ENCODE peak calls at places on chromosomes 13 and 19, in nine cellular contexts. L is uterus, U is SK-N-SH, A is endodermal cell, G is Peyer's patch, M is pancreas, Q is lower leg skin, E is hepatocyte, V is neural crest cell. Z is an unnamed sample.

GRCh38 chr19:8336665-8337064 is 6.4 kb downstream of the KANK3 start:
- DNase-seq in G (no peak), L (no peak), M (no peak), V (no peak), Q (no peak), E (no peak), A (peak), U (no peak), Z (no peak)

GRCh38 chr19:46783670-46784069 is 4.7 kb downstream of the SLC1A5 start:
- DNase-seq in M (peak), U (no peak), Q (no peak), E (no peak), L (no peak), A (no peak), G (no peak), V (no peak), Z (no peak)

GRCh38 chr19:49165865-49166301 is 8.3 kb downstream of the TRPM4 start:
- DNase-seq in M (no peak), U (peak), G (no peak), A (peak), E (no peak), L (no peak), Q (no peak), V (no peak), Z (no peak)

GRCh38 chr13:20828540-20829364 is 55.0 kb upstream of the EEF1AKMT1 start:
- DNase-seq in L (peak), M (no peak), E (peak), Q (no peak), U (peak), V (peak), A (no peak), G (no peak), Z (no peak)

GRCh38 chr19:13098291-13099072 is 4.2 kb downstream of the LYL1 start:
- DNase-seq in E (no peak), U (no peak), M (no peak), L (peak), A (peak), V (no peak), G (peak), Q (no peak), Z (no peak)

GRCh38 chr13:60351816-60352215 is 45.2 kb upstream of the TDRD3 start:
- DNase-seq in E (no peak), Q (no peak), A (no peak), M (no peak), V (no peak), G (no peak), U (no peak), L (no peak), Z (no peak)

GRCh38 chr13:87123987-87124784 is 547.0 kb upstream of the SLITRK5 start:
- DNase-seq in Q (peak), V (no peak), A (peak), G (no peak), E (peak), U (no peak), L (no peak), M (no peak), Z (no peak)

GRCh38 chr13:44865722-44866484 is 123.4 kb downstream of the NUFIP1 start:
- DNase-seq in V (no peak), G (no peak), U (no peak), E (no peak), A (no peak), Q (no peak), M (no peak), L (peak), Z (no peak)

GRCh38 chr19:1633269-1633606 is 19.2 kb downstream of the TCF3 start:
- DNase-seq in A (no peak), U (no peak), V (no peak), E (no peak), M (no peak), L (no peak), Q (no peak), G (peak), Z (no peak)

GRCh38 chr13:99434258-99434788 is 66.9 kb upstream of the TM9SF2 start:
- DNase-seq in V (no peak), U (no peak), E (peak), Q (no peak), A (peak), M (no peak), G (peak), L (no peak), Z (no peak)

GRCh38 chr19:46861691-46862503 is 1.1 kb downstream of the ARHGAP35 start:
- DNase-seq in Q (no peak), E (no peak), G (peak), L (peak), U (no peak), V (no peak), A (peak), M (no peak), Z (no peak)

GRCh38 chr13:60662595-60662994 is 265.6 kb downstream of the TDRD3 start:
- DNase-seq in U (no peak), G (no peak), V (no peak), L (no peak), M (no peak), A (no peak), Q (no peak), E (no peak), Z (no peak)

GRCh38 chr13:98749501-98749900 is 3.0 kb downstream of the SLC15A1 start:
- DNase-seq in A (no peak), G (no peak), L (no peak), M (no peak), Q (no peak), E (no peak), V (no peak), U (no peak), Z (no peak)

GRCh38 chr13:49300716-49301589 is 53.2 kb downstream of the CDADC1 start:
- DNase-seq in U (peak), Q (no peak), L (peak), M (no peak), A (peak), G (peak), V (peak), E (peak), Z (peak)

GRCh38 chr13:24050292-24050711 is 110.2 kb upstream of the SPATA13 start:
- DNase-seq in A (no peak), G (no peak), E (no peak), V (no peak), Q (no peak), U (no peak), L (peak), M (peak), Z (peak)

GRCh38 chr19:35995655-35995993 is 636 bp downstream of the SDHAF1 start:
- DNase-seq in L (peak), G (peak), A (peak), E (peak), V (no peak), Q (no peak), U (peak), M (peak), Z (no peak)

GRCh38 chr13:29494520-29494919 is 101.0 kb downstream of the SLC7A1 start:
- DNase-seq in A (no peak), G (peak), V (no peak), Q (no peak), L (no peak), E (no peak), U (no peak), M (no peak), Z (no peak)

GRCh38 chr19:38663957-38664502 is 16.6 kb downstream of the ACTN4 start:
- DNase-seq in E (no peak), A (no peak), V (no peak), Q (no peak), M (peak), G (no peak), U (no peak), L (peak), Z (peak)

GRCh38 chr13:19791953-19792537 is 9.3 kb upstream of the PSPC1 start:
- DNase-seq in M (no peak), A (peak), G (no peak), E (no peak), Q (no peak), U (no peak), L (no peak), V (no peak), Z (no peak)

GRCh38 chr19:38841787-38842438 is 7.9 kb downstream of the HNRNPL start:
- DNase-seq in L (no peak), Q (no peak), M (no peak), U (no peak), E (no peak), G (peak), A (no peak), V (no peak), Z (no peak)

GRCh38 chr13:72973234-72973633 is 85.6 kb upstream of the KLF5 start:
- DNase-seq in A (no peak), L (no peak), E (no peak), M (no peak), V (no peak), Q (no peak), U (no peak), G (no peak), Z (no peak)

GRCh38 chr19:7731218-7731595 is 703 bp downstream of the CLEC4G start:
- DNase-seq in L (no peak), M (no peak), E (no peak), G (no peak), U (no peak), Q (no peak), A (no peak), V (no peak), Z (no peak)

DNA sequence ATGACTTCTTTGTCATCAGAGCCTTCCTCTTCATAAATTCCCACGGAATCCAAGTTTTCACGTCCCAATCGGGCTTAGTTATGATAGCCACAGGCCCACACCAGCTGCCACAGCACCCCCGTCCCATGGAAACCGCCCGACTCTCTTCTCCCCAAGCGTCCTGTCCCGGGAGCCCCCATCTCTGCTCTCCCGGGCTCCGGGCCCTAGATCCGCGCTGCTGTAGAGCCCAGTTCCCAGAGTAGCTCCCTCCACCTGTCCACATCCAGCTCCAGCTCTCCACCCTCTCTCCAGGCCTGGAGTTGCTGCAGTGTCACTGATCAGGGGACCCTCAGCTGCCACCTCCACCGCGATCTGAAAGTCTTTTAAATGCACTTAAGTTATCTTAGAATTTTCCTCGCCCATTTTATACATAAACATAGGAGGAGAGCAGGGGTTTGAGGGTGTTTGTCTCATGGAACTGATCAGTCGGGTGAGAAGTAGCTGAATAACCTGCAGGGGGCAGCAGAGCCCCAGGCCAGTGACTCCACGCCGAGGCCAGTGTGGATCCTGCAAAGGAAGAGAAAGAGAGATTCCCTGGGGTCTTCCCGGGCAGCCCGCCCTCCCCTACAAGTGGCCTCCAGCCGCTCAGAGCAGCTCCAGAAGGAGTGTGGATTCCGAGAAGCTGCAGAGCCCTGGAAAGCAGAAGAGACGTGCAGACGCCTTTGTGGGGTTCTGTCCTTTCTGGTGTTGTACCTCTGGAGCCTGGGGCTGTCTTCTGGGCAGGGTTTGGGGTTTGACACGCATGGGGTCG is 1.1 kb upstream of the ZNF763 start:
- DNase-seq in A (peak), U (peak), V (peak), L (peak), G (peak), Q (peak), M (peak), E (peak), Z (peak)
- TF ChIP-seq CTCF in A (peak), U (peak), V (peak), L (peak), G (peak), Q (no peak), M (peak), E (peak), Z (peak)

GRCh38 chr13:102487330-102487729 is 85.5 kb upstream of the FGF14 start:
- DNase-seq in M (no peak), V (no peak), Q (no peak), U (peak), G (no peak), A (no peak), L (no peak), E (no peak), Z (no peak)

GRCh38 chr13:102484329-102484728 is 82.5 kb upstream of the FGF14 start:
- DNase-seq in Q (no peak), M (no peak), E (no peak), A (no peak), L (no peak), G (no peak), U (no peak), V (no peak), Z (no peak)
- TF ChIP-seq CTCF in Q (no peak), M (no peak), E (peak), A (peak), L (no peak), G (no peak), U (peak), V (peak), Z (no peak)

DNA sequence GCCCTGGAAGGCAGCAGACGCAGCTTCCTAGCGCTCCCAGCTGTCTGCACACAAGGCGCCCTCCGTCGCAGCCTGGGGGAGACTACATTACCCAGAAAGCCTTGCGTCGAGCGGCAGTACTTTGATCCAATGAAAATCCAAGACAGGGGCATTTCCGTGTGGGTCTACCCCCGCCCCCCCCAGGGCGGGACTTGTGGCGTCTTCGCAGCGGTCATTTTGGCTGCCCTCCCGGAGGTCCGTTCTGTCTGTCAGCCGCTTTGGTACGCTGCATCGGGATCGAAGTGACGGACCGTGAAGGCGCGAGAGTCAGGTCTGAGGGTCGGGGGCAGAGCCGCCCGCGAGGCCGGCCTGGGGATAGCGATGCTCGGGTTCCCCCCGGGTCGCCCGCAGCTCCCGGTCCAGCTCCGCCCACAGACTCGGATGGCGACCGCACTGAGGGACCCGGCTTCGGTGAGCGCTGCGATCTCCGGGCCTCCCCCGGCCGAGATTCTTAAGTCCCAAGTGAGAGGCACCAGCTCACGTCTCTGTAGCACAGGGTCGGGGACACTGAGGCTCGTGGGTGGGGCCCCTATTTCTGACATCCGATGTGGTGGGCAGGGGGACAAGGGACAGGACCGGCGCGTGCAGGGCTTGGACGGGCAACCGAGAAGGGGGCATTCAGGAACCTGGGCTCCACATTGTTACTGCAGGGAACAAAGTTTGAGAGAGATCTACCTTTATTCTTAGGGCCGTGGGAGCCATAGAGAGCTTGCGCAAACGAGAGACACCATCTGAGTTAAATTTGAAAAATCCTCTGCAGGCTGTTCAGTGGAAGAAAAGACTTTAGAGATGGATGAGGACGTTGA is at the start of gene ZNF211:
- DNase-seq in U (peak), L (peak), M (peak), A (peak), V (peak), E (peak), Q (peak), G (peak), Z (peak)
- TF ChIP-seq CTCF in U (no peak), L (no peak), M (no peak), A (no peak), V (no peak), E (no peak), Q (no peak), G (no peak), Z (peak)

GRCh38 chr13:25353344-25353743 is 18.4 kb upstream of the ATP8A2 start:
- DNase-seq in E (no peak), G (no peak), A (no peak), Q (no peak), L (no peak), V (no peak), U (no peak), M (no peak), Z (no peak)

GRCh38 chr13:25352230-25352629 is 19.5 kb upstream of the ATP8A2 start:
- DNase-seq in V (no peak), E (no peak), G (no peak), U (peak), L (no peak), M (no peak), Q (no peak), A (no peak), Z (no peak)

GRCh38 chr13:25352806-25353205 is 19.0 kb upstream of the ATP8A2 start:
- DNase-seq in L (no peak), Q (no peak), U (no peak), M (no peak), G (no peak), A (no peak), V (no peak), E (no peak), Z (no peak)

DNA sequence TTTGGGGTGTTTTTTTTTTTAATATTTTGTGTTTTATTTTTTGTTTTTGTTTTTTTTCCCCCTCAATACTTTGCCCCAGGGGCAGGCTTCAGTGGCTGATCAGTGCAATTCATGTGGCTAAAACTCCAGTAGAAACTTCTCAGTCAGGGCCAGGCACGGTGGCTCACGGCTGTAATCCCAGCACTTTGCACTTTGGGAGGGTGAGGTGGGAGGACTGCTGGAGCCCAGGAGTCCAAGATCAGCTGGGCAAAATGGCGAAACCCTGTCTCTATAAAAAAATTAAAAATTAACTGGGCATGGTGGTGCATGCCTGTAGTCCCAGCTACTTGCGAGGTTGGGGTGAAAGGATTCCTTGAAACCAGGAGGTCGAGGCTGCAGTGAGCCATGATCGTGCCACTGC is 17.4 kb upstream of the ATP8A2 start:
- DNase-seq in U (no peak), V (no peak), L (no peak), E (no peak), G (no peak), M (no peak), A (no peak), Q (no peak), Z (no peak)
- TF ChIP-seq CTCF in U (no peak), V (no peak), L (no peak), E (no peak), G (no peak), M (no peak), A (no peak), Q (no peak), Z (no peak)

GRCh38 chr13:57857945-57858344 is 226.4 kb downstream of the PCDH17 start:
- DNase-seq in L (no peak), A (no peak), Q (no peak), U (no peak), V (no peak), G (no peak), E (no peak), M (no peak), Z (no peak)
- TF ChIP-seq CTCF in L (no peak), A (no peak), Q (no peak), U (no peak), V (no peak), G (no peak), E (no peak), M (no peak), Z (peak)

GRCh38 chr19:51904331-51905165 is at the start of gene ZNF649:
- DNase-seq in Q (peak), G (peak), V (peak), A (peak), L (peak), E (peak), U (peak), M (peak), Z (peak)
- TF ChIP-seq CTCF in Q (no peak), G (no peak), V (peak), A (no peak), L (peak), E (no peak), U (no peak), M (no peak), Z (peak)

Z was measured in dorsolateral prefrontal cortex.